ENCODE peak calls at places on chromosomes 3 and 15, in six cellular contexts. I is IMR-90, Y is mesendoderm, K is H9, L is neuronal stem cell, C is H1. X is an unnamed sample.

GRCh38 chr3:183808355-183808754 is 17.0 kb downstream of the MAP6D1 start:
- DNase-seq in K (no peak), I (no peak), Y (no peak), C (no peak), L (no peak), X (no peak)

GRCh38 chr3:12868039-12869024 is 27.0 kb upstream of the RPL32 start:
- DNase-seq in C (peak; percentile 80), I (peak; percentile 87), Y (peak; percentile 91), L (peak; percentile 82), K (peak; percentile 83), X (peak; percentile 93)

GRCh38 chr3:194760740-194761139 is 75.1 kb downstream of the FAM43A start:
- DNase-seq in C (no peak), K (no peak), L (no peak), Y (no peak), I (no peak), X (no peak)

GRCh38 chr3:26437678-26438077 is 184.9 kb upstream of the LRRC3B start:
- DNase-seq in I (no peak), L (no peak), K (no peak), Y (peak; percentile 76), C (no peak), X (peak; percentile 87)

GRCh38 chr3:97815149-97815917 is 6.5 kb upstream of the CRYBG3 start:
- DNase-seq in C (no peak), Y (no peak), I (peak; percentile 33), K (no peak), L (no peak), X (no peak)

GRCh38 chr15:90956551-90957104 is 1.9 kb downstream of the RCCD1 start:
- DNase-seq in Y (peak; percentile 88), L (peak; percentile 81), I (peak; percentile 70), C (peak; percentile 94), K (peak; percentile 85), X (peak; percentile 79)

GRCh38 chr3:126544596-126545281 is 14.0 kb downstream of the C3orf22 start:
- DNase-seq in L (no peak), I (no peak), C (no peak), Y (no peak), K (peak; percentile 14), X (no peak)

GRCh38 chr3:13474776-13475303 is 5.3 kb upstream of the HDAC11 start:
- DNase-seq in I (no peak), K (no peak), C (no peak), Y (no peak), L (no peak), X (no peak)

GRCh38 chr3:160801386-160802118 is 45.5 kb downstream of the PPM1L start:
- DNase-seq in L (no peak), K (no peak), C (no peak), Y (no peak), I (peak; percentile 0), X (peak; percentile 75)

GRCh38 chr3:169811606-169812123 is 1.0 kb upstream of the LRRIQ4 start:
- DNase-seq in L (no peak), C (no peak), I (peak; percentile 91), Y (no peak), K (no peak), X (peak; percentile 74)

GRCh38 chr3:13850161-13850945 is 29.5 kb downstream of the WNT7A start:
- DNase-seq in Y (peak; percentile 97), I (no peak), C (no peak), L (no peak), K (peak; percentile 79), X (no peak)

GRCh38 chr3:5195605-5196004 is 8.1 kb downstream of the EDEM1 start:
- DNase-seq in I (no peak), K (no peak), C (no peak), L (no peak), Y (no peak), X (peak; percentile 34)

GRCh38 chr15:71532994-71533393 is 277.4 kb upstream of the NR2E3 start:
- DNase-seq in L (no peak), I (no peak), C (no peak), K (peak; percentile 41), Y (peak; percentile 61), X (no peak)

GRCh38 chr3:52531636-52532516 is 1.8 kb downstream of the NT5DC2 start:
- DNase-seq in K (no peak), L (no peak), C (no peak), Y (no peak), I (no peak), X (no peak)

GRCh38 chr3:150168694-150169093 is 198.0 kb upstream of the PFN2 start:
- DNase-seq in C (no peak), K (no peak), I (peak; percentile 44), L (no peak), Y (no peak), X (no peak)

GRCh38 chr3:75171632-75172230 is 492.4 kb upstream of the FRG2C start:
- DNase-seq in Y (peak; percentile 11), C (no peak), L (no peak), I (peak; percentile 6), K (no peak), X (peak; percentile 2)

GRCh38 chr3:52178537-52178936 is 19.4 kb upstream of the ALAS1 start:
- DNase-seq in Y (no peak), K (no peak), C (no peak), I (no peak), L (no peak), X (no peak)

GRCh38 chr3:44886561-44886960 is 12.2 kb downstream of the TGM4 start:
- DNase-seq in I (no peak), Y (no peak), K (no peak), L (no peak), C (no peak), X (no peak)

GRCh38 chr3:45347329-45348000 is 40.9 kb upstream of the LARS2 start:
- DNase-seq in K (no peak), L (no peak), C (no peak), I (peak; percentile 18), Y (no peak), X (no peak)

GRCh38 chr3:168061332-168061996 is 34.3 kb downstream of the GOLIM4 start:
- DNase-seq in C (no peak), K (no peak), Y (no peak), L (no peak), I (no peak), X (no peak)

GRCh38 chr3:6928064-6928463 is 67.1 kb downstream of the GRM7 start:
- DNase-seq in L (no peak), Y (no peak), C (no peak), K (no peak), I (no peak), X (no peak)

GRCh38 chr15:24823473-24823872 is 131.3 kb upstream of the SNRPN start:
- DNase-seq in C (peak; percentile 92), I (no peak), L (peak; percentile 85), Y (peak; percentile 98), K (peak; percentile 97), X (peak; percentile 16)

GRCh38 chr3:192889694-192890093 is 28.0 kb downstream of the MB21D2 start:
- DNase-seq in Y (no peak), L (no peak), C (no peak), I (no peak), K (no peak), X (no peak)

GRCh38 chr3:27714692-27715453 is 7.2 kb downstream of the EOMES start:
- DNase-seq in Y (peak; percentile 96), L (no peak), K (peak; percentile 64), C (peak; percentile 74), I (no peak), X (peak; percentile 8)

GRCh38 chr3:14976317-14976716 is 28.9 kb downstream of the NR2C2 start:
- DNase-seq in Y (no peak), K (no peak), L (no peak), I (no peak), C (no peak), X (no peak)

GRCh38 chr3:183265157-183265642 is 12.1 kb downstream of the B3GNT5 start:
- DNase-seq in L (no peak), Y (peak; percentile 81), C (no peak), I (no peak), K (peak; percentile 71), X (peak; percentile 45)

GRCh38 chr3:127629462-127630403 is 748 bp downstream of the PODXL2 start:
- DNase-seq in I (no peak), Y (no peak), K (no peak), L (no peak), C (no peak), X (no peak)

GRCh38 chr3:66496731-66497130 is 4.1 kb downstream of the LRIG1 start:
- DNase-seq in I (no peak), K (no peak), C (no peak), Y (no peak), L (no peak), X (no peak)

DNA sequence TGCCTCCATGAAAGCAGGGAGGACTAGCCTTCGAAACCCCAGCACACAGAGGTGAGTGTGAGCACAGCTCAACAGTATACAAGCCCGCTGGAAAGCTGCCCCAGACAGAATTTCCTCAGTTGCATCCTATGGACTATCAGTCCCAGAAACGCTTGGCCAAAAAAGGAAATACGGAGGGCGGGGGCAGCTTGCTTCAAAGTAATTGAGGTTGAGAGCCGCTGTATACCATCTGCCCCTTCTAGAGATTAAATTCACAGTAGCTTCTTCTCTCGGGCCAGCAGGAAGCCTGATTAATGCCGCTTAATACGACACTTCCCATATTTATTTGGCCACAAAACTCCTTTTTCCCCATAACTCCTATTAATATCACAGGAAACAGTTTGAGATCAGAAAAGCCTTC is 88.7 kb downstream of the LIPC start:
- DNase-seq in I (no peak), C (no peak), L (no peak), Y (no peak), K (no peak), X (no peak)
- H3K4me2 ChIP-seq in I (no peak overlapping the region), C (no peak overlapping the region), L (no peak overlapping the region), Y (no peak overlapping the region), K (no peak overlapping the region), X (no peak overlapping the region)

GRCh38 chr3:29065211-29065785 is 215.6 kb upstream of the RBMS3 start:
- DNase-seq in Y (peak; percentile 91), K (peak; percentile 58), I (peak; percentile 99), C (no peak), L (peak; percentile 72), X (peak; percentile 98)
- H3K27ac ChIP-seq in Y (no peak overlapping the region), K (no peak overlapping the region), I (no peak overlapping the region), C (no peak overlapping the region), L (no peak overlapping the region), X (peak overlapping the region; percentile 51)

DNA sequence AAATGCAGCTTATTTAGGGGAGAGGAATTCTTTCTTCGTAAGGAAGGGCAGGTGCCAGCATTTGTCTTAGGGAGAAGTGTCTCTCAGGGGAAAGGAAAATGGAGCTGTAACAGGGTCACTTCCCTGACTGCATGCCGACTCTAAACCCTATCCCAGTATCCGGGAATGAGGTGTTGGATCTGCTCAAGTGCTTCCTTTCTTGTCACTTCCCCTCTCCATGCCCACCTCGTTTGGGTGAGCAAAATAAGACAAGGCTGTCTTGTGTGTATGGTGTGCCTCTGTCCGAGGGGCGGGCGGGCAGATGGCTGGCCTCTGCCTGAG is 230.1 kb upstream of the TPM1 start:
- DNase-seq in I (no peak), K (no peak), L (no peak), Y (no peak), C (no peak), X (no peak)
- H2BK15ac ChIP-seq in I (no peak overlapping the region), K (no peak overlapping the region), L (no peak overlapping the region), Y (no peak overlapping the region), C (no peak overlapping the region), X (no peak overlapping the region)

DNA sequence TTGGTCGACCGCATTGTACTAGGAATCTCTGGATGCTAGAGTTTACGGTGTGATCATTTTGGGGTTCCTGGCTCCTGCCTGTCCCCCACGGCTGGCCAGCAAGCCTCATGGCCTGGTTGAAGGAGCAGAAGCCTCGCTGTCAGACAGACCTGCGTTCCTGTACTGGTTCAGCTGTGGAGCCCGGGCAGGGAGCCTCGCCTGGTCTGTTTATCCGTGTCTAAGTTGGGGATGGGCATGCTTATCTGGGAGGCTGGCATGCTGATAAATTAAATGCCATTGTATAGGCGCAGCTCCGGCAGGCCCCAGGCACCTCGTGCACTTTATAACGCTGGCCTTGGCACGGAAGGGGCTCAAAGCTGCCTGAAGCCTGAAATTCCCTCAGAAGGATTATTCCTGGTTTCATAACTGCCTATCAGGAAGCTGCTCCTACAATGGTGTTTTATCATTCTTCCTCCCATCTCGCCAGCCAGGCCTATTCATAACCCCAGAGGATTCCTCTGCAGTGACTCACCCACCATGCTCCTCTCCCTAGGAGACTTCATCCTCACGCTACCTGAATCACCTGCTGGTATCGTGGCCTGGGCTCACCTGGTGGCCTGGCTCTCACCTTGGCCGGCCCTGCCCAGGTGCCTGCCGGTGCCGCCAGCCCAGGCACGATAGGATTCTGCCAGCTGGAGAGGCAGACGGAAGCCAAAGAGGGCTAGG is 110.9 kb downstream of the ASB7 start:
- DNase-seq in C (no peak), L (no peak), Y (peak; percentile 66), I (peak; percentile 79), K (peak; percentile 41), X (peak; percentile 78)
- H3K4me2 ChIP-seq in C (no peak overlapping the region), L (no peak overlapping the region), Y (no peak overlapping the region), I (no peak overlapping the region), K (no peak overlapping the region), X (peak overlapping the region; percentile 7)